ENCODE peak calls at places on chromosomes 4 and X, in six cellular contexts. O is pancreas, D is aorta, N is body of pancreas, U is astrocyte of the cerebellum, T is brain microvascular endothelial cell. F is an unnamed sample.

GRCh38 chrX:13476384-13476783 is 93.0 kb upstream of the EGFL6 start:
- DNase-seq in U (no peak), N (no peak), T (no peak), O (no peak), D (no peak), F (no peak)

GRCh38 chrX:107272431-107272921 is 66.1 kb downstream of the DNAAF6 start:
- DNase-seq in D (no peak), T (no peak), N (peak), U (no peak), O (no peak), F (no peak)

GRCh38 chrX:119757979-119758681 is at the start of gene SOWAHD:
- DNase-seq in T (no peak), U (no peak), O (peak), N (peak), D (peak), F (no peak)

GRCh38 chr4:72366601-72367000 is 202.4 kb downstream of the ADAMTS3 start:
- DNase-seq in U (no peak), D (no peak), T (no peak), N (no peak), O (no peak), F (no peak)

GRCh38 chrX:72016881-72017783 is 106.5 kb downstream of the NHSL2 start:
- DNase-seq in O (no peak), U (no peak), D (no peak), N (no peak), T (no peak), F (no peak)

GRCh38 chrX:9845574-9845948 is 59.3 kb downstream of the SHROOM2 start:
- DNase-seq in O (no peak), D (no peak), N (no peak), T (no peak), U (no peak), F (no peak)

GRCh38 chr4:158133551-158133950 is 39.3 kb downstream of the GASK1B start:
- DNase-seq in D (no peak), O (no peak), N (no peak), U (no peak), T (no peak), F (no peak)

GRCh38 chr4:43560047-43560446 is 667.5 kb downstream of the GRXCR1 start:
- DNase-seq in N (no peak), T (no peak), U (no peak), D (no peak), O (no peak), F (no peak)

GRCh38 chr4:127857641-127858040 is 23.1 kb upstream of the PLK4 start:
- DNase-seq in U (no peak), O (no peak), N (no peak), T (no peak), D (no peak), F (no peak)

GRCh38 chr4:15012017-15012788 is 9.9 kb downstream of the CPEB2 start:
- DNase-seq in T (no peak), O (no peak), N (no peak), U (no peak), D (no peak), F (no peak)

GRCh38 chrX:1529756-1530155 is 7.2 kb downstream of the P2RY8 start:
- DNase-seq in D (no peak), N (no peak), U (no peak), T (no peak), O (no peak), F (no peak)

GRCh38 chrX:50967734-50968133 is 57.2 kb downstream of the BMP15 start:
- DNase-seq in O (no peak), N (no peak), D (no peak), T (no peak), U (no peak), F (peak)

GRCh38 chr4:123564758-123565346 is 168.3 kb downstream of the SPRY1 start:
- DNase-seq in O (peak), U (no peak), N (peak), D (no peak), T (peak), F (peak)

GRCh38 chr4:5101571-5101970 is 50.3 kb downstream of the STK32B start:
- DNase-seq in T (no peak), U (no peak), D (no peak), N (no peak), O (no peak), F (no peak)

GRCh38 chrX:15873566-15873965 is 19.0 kb upstream of the AP1S2 start:
- DNase-seq in N (no peak), T (no peak), O (no peak), U (peak), D (no peak), F (no peak)

GRCh38 chr4:93828332-93828829 is at the start of gene ATOH1:
- DNase-seq in D (no peak), O (no peak), U (peak), N (peak), T (no peak), F (no peak)

GRCh38 chr4:93829531-93830089 is 1.1 kb downstream of the ATOH1 start:
- DNase-seq in T (no peak), N (no peak), O (no peak), U (no peak), D (no peak), F (no peak)

GRCh38 chr4:93827272-93827947 is 1.1 kb upstream of the ATOH1 start:
- DNase-seq in D (no peak), N (no peak), U (no peak), T (no peak), O (no peak), F (no peak)

GRCh38 chr4:93830090-93830818 is 1.7 kb downstream of the ATOH1 start:
- DNase-seq in D (no peak), N (no peak), U (no peak), T (no peak), O (no peak), F (no peak)

GRCh38 chr4:93828830-93829530 is 427 bp downstream of the ATOH1 start:
- DNase-seq in D (no peak), T (no peak), O (no peak), N (no peak), U (no peak), F (no peak)
- H3K4me3 ChIP-seq in D (peak), T (peak), O (no peak), N (no peak), U (peak), F (peak)

GRCh38 chr4:153476829-153477574 is 10.8 kb downstream of the TMEM131L start:
- DNase-seq in O (no peak), T (no peak), N (no peak), U (no peak), D (no peak), F (no peak)

GRCh38 chr4:153481474-153481873 is 15.3 kb downstream of the TMEM131L start:
- DNase-seq in D (no peak), T (no peak), O (no peak), N (no peak), U (no peak), F (no peak)

GRCh38 chr4:153483432-153484418 is 17.6 kb downstream of the TMEM131L start:
- DNase-seq in T (no peak), D (no peak), O (no peak), N (no peak), U (no peak), F (no peak)

GRCh38 chr4:153480704-153481103 is 14.5 kb downstream of the TMEM131L start:
- DNase-seq in D (no peak), N (no peak), T (no peak), U (no peak), O (no peak), F (no peak)

DNA sequence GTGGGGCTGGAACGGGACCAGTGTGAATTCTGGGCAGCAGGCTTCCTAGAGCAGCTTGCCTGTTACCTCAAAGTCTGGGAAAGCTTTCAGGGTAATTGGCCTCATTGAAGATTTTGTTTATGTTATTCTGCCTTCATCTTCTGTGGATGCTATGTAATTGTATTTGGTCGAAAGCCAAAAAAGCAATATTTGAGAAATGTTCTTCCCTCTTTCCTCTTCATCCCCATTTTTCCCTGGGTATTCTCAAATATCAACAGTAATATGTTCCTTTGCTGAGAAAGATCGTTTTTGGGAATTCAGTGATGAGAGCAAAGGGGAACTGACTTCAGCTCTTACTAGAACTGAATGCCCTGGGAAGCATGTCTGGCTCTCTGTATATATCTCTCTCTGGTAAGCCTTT is 13.0 kb downstream of the TMEM131L start:
- DNase-seq in T (no peak), O (no peak), U (no peak), N (no peak), D (no peak), F (no peak)
- H3K4me3 ChIP-seq in T (no peak), O (no peak), U (no peak), N (no peak), D (no peak), F (no peak)

DNA sequence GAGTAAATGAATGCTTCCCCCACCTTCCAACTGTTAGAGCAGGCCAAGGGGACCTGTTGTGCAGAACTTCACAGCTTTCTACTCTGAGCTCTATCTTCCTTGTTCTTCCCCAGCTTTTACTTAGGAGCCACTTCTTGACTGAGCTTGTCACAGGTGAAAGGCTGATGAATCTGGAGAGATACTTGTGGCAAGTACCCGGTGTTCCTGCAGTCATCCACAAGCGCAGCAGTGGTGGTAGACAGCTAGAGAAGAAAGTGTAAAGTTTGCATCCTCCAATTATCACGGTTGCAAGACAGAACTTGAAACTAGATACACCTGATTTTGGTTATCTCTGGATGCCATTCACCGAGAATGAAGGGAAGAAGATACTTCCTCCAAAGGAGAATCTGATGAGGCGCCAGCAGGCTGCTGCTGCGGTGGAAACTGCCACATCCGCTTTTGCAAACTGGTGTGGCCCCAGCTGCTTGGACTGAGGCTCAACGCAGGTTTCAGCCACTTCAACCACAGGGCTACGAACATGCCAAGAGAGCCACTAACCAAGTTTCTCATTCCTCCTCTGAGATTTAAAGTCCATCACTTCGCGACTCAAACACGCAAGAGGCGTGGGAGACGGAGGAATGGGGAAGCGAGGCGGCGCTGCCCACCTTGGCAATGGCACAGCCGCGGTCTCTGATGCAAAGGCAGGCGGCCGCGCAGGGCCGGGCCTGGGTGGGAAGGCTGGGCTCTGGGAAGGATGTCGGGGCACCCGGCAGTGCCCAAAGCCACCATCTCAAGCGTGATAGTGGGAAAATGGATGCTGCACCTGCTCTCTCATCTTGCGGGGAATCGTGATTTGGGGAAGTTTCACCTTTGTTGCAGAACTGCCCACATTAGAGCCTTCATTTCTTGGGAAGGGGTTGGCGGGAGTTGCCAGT is 1.3 kb upstream of the FHIP1A start:
- DNase-seq in D (peak), O (peak), U (no peak), N (peak), T (no peak), F (no peak)
- H3K4me3 ChIP-seq in D (peak), O (peak), U (peak), N (peak), T (peak), F (peak)

GRCh38 chrX:37746951-37747350 is 32.9 kb upstream of the CYBB start:
- DNase-seq in T (no peak), D (no peak), N (no peak), U (no peak), O (no peak), F (no peak)
- H3K4me3 ChIP-seq in T (no peak), D (no peak), N (no peak), U (no peak), O (no peak), F (no peak)

GRCh38 chrX:25022499-25023325 is 6.9 kb upstream of the ARX start:
- DNase-seq in D (no peak), T (no peak), O (no peak), U (no peak), N (no peak), F (no peak)

GRCh38 chrX:25019707-25020390 is 4.1 kb upstream of the ARX start:
- DNase-seq in T (no peak), D (no peak), O (no peak), N (no peak), U (no peak), F (no peak)

GRCh38 chrX:25018682-25019081 is 2.9 kb upstream of the ARX start:
- DNase-seq in U (no peak), D (no peak), N (no peak), T (no peak), O (no peak), F (no peak)

GRCh38 chrX:25020391-25021131 is 4.8 kb upstream of the ARX start:
- DNase-seq in T (no peak), O (no peak), D (no peak), U (no peak), N (no peak), F (no peak)

DNA sequence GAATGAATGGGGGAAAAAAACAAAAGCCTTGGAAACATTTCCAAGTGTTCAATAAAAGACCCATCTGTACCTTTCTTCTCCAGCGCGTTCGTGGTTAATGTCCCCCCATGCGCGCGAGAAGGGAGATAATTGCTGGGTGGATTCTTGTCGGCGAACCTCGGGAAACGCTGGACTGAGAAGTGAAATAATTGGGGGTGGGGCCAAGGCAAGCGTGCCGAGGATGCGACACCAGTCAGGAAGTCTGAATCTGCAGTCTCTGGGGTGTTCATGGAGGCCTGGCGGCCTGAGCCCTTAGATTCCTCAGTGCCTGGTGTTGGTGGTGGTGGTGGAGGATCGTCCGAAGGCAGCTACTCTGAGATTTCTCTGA is 5.3 kb upstream of the ARX start:
- DNase-seq in D (no peak), O (no peak), U (no peak), N (no peak), T (no peak), F (no peak)
- H3K4me3 ChIP-seq in D (no peak), O (no peak), U (no peak), N (no peak), T (no peak), F (peak)

GRCh38 chrX:148457279-148457678 is 43.1 kb upstream of the AFF2 start:
- DNase-seq in N (no peak), O (no peak), T (no peak), U (no peak), D (no peak), F (no peak)

DNA sequence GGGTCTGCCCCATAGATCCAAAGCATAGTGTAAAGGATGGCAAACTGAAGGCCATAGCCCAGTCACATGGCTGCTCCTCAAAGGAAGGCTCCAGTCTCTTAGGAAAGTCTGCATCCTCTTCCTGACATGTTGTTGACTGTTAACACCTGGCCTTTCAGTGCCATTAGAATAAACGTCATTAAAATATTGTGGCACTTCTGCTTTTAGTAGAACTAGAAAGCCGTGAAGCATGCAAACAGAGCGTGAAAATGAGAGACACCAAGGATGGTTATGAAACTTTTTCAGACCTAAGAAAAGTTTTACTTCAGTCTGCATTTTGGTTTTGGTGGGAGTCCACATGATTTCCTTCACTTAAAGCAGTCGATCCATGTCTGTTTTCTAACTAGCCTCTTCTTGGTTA is 41.1 kb upstream of the AFF2 start:
- DNase-seq in N (no peak), O (no peak), U (no peak), T (no peak), D (no peak), F (no peak)
- H3K4me3 ChIP-seq in N (no peak), O (no peak), U (no peak), T (no peak), D (no peak), F (no peak)

GRCh38 chrX:134237363-134237702 is 351 bp downstream of the CCDC160 start:
- DNase-seq in O (peak), U (no peak), D (no peak), N (no peak), T (no peak), F (no peak)
- H3K4me3 ChIP-seq in O (peak), U (peak), D (no peak), N (peak), T (peak), F (peak)

GRCh38 chr4:153112071-153112460 is 92.2 kb upstream of the TRIM2 start:
- DNase-seq in T (no peak), D (no peak), N (no peak), O (no peak), U (no peak), F (no peak)

GRCh38 chr4:153115322-153116100 is 88.7 kb upstream of the TRIM2 start:
- DNase-seq in O (no peak), D (peak), U (no peak), T (peak), N (peak), F (peak)

GRCh38 chr4:153113061-153113837 is 91.0 kb upstream of the TRIM2 start:
- DNase-seq in D (no peak), T (peak), O (no peak), N (no peak), U (peak), F (peak)

GRCh38 chr4:153114771-153115321 is 89.4 kb upstream of the TRIM2 start:
- DNase-seq in O (no peak), D (peak), N (no peak), U (peak), T (peak), F (no peak)

GRCh38 chr4:153113838-153114105 is 90.5 kb upstream of the TRIM2 start:
- DNase-seq in N (no peak), D (no peak), O (no peak), U (no peak), T (no peak), F (no peak)
- H3K4me3 ChIP-seq in N (no peak), D (no peak), O (no peak), U (no peak), T (no peak), F (no peak)